ENCODE peak calls at places on chromosomes 16 and 17, in seven cellular contexts. C is thoracic aorta, W is GM23338, F is prostate gland, B is nephron progenitor cell, T is brain microvascular endothelial cell, P is GM13977. M is an unnamed sample.

GRCh38 chr17:8109669-8110455 is 8.5 kb downstream of the ALOXE3 start:
- DNase-seq in P (peak), C (no peak), W (peak), B (peak), F (peak), T (no peak), M (peak)

GRCh38 chr17:40399185-40399584 is 18.5 kb downstream of the TOP2A start:
- DNase-seq in T (peak), W (peak), F (no peak), C (no peak), P (no peak), B (no peak), M (peak)

GRCh38 chr16:67504190-67505021 is 21.1 kb upstream of the AGRP start:
- DNase-seq in W (no peak), F (no peak), P (peak), T (no peak), C (no peak), B (no peak), M (no peak)

GRCh38 chr16:26710475-26710874 is 356.3 kb upstream of the C16orf82 start:
- DNase-seq in W (no peak), B (no peak), C (no peak), P (no peak), F (no peak), T (no peak), M (no peak)

GRCh38 chr17:5877948-5878347 is 192.2 kb upstream of the WSCD1 start:
- DNase-seq in F (peak), W (no peak), C (peak), B (no peak), P (no peak), T (no peak), M (peak)

GRCh38 chr17:39551879-39552278 is 55.8 kb downstream of the NEUROD2 start:
- DNase-seq in P (no peak), T (peak), C (no peak), W (no peak), F (no peak), B (no peak), M (peak)

GRCh38 chr17:48618366-48618896 is 3.3 kb upstream of the HOXB8 start:
- DNase-seq in T (peak), P (peak), F (peak), B (peak), W (peak), C (peak), M (peak)

GRCh38 chr17:13837417-13837816 is 231.9 kb upstream of the COX10 start:
- DNase-seq in T (no peak), P (no peak), C (no peak), F (no peak), W (no peak), B (no peak), M (no peak)

GRCh38 chr16:73669535-73670274 is 621.8 kb upstream of the ZFHX3 start:
- DNase-seq in W (no peak), B (no peak), C (no peak), P (no peak), F (no peak), T (no peak), M (no peak)

GRCh38 chr17:42458497-42459255 is at the start of gene ATP6V0A1:
- DNase-seq in T (peak), P (peak), B (peak), W (peak), F (peak), C (peak), M (peak)

GRCh38 chr17:42459983-42460300 is 1.3 kb downstream of the ATP6V0A1 start:
- DNase-seq in B (peak), F (no peak), W (no peak), P (peak), T (peak), C (no peak), M (peak)

GRCh38 chr17:42460371-42460770 is 1.7 kb downstream of the ATP6V0A1 start:
- DNase-seq in C (no peak), T (no peak), W (no peak), B (no peak), P (no peak), F (no peak), M (no peak)

GRCh38 chr17:42457107-42457787 is 1.4 kb upstream of the ATP6V0A1 start:
- DNase-seq in T (no peak), C (no peak), B (no peak), W (no peak), P (no peak), F (no peak), M (no peak)

DNA sequence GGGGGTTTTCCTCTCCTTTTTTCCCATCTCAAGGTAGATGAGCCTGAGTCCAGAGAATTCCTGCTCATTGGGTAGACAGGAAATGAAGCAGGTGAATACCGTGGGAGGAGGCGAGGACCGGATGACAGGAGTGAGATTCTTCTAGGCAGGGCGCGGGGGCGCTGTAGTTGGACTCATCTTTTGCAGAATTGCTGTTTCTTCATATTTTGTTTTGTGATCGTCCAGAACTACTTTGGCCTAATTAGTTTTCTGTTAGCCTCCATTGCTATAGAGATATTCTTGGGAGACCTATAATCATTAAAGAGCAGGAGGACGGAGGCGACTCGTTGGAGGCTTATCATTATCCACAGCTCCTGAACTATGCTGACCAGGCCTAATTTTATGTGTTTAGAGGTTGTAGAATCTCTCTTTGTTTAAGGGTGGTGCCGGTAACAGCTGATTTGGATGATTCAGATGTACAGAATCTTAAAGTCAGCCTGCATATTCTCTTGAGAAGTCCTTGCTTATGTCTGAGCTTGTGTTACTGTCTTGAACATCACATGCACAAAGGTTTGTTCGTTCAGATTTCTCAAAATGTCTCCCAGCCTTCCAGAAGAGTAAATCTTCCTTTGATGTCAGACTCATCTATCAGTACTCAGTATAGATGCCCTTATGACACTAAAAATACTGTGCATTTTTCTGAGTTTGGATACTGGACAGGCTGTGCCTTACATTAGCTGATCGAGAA is 741 bp downstream of the ATP6V0A1 start:
- DNase-seq in W (peak), P (peak), C (no peak), B (peak), F (peak), T (peak), M (peak)
- TF ChIP-seq CTCF in W (peak), P (peak), C (peak), B (no peak), F (no peak), T (peak), M (peak)

GRCh38 chr16:35431829-35432663 is 1972.6 kb downstream of the TP53TG3F start:
- DNase-seq in P (no peak), W (peak), B (no peak), T (no peak), C (no peak), F (no peak), M (no peak)
- TF ChIP-seq CTCF in P (peak), W (peak), B (peak), T (peak), C (peak), F (peak), M (peak)

GRCh38 chr16:69145658-69146057 is 13.2 kb downstream of the UTP4 start:
- DNase-seq in P (no peak), W (no peak), F (no peak), T (no peak), C (no peak), B (no peak), M (no peak)

DNA sequence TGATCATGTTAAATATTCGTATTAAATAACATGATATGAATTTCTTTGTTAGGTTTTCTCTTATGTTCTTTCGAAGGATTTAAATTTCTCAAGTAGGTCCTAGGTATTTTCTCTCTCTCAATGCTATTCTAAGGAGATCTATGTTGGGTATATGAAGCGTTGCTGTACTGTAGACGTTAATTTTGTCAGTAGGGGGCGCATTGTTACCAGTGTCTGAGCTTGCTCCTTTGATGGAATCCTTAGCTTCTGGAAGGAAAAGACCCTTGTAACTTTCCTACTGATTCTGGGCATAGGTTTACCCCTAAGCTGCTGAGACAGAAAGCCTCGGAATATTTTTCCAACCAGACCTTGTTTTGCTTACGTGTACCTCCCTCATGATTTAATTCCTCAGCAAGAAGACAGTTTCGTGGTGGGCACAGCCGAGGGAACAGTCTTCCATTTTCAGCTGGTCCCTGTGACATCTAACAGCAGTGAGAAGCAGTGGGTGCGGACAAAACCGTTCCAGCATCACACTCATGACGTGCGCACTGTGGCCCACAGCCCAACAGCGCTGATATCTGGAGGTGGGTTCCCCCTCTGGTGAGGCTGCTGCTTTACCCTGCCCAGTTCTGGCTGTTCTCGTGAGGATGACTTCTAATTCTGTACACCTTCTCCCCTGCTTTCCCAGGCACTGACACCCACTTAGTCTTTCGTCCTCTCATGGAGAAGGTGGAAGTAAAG is 17.9 kb downstream of the UTP4 start:
- DNase-seq in F (peak), C (peak), W (peak), T (peak), B (peak), P (peak), M (peak)
- TF ChIP-seq CTCF in F (peak), C (peak), W (peak), T (peak), B (peak), P (peak), M (peak)

DNA sequence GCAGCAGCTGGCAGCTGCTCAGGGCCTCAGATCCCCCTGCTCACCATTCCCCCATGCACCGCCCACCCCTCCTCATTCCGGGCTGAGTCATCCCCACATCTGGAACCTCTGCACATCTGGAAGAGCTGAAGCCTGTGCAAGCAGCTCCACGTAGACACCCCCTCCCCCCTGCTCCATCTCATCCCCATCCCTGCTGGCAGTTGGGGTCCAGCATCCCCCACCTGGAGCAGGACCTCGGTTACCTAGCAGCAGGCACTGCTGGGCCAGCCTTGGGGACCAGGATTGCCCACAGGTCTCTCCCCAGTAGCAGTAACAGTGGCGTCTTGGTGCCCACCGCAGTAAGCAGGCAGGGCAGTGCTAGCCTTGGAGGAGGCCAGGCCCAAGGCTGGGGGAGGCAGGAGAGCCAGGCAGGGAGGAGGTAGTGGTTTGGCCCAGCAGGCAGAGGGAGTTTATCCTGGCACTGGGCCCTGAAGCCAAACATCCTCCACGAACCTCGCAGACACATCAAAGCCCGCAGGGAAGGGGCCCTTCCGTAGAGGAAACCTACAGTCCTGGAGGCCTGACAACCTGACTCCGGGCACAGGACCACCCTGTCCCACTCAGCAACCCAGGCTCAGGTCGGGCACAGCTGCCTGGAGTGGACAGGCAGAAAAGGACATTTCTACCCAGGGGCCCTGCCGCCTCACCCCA is 7.7 kb upstream of the TMEM92 start:
- DNase-seq in F (peak), C (no peak), P (peak), B (no peak), T (peak), W (no peak), M (peak)
- TF ChIP-seq CTCF in F (no peak), C (peak), P (no peak), B (no peak), T (peak), W (no peak), M (no peak)

GRCh38 chr17:65797809-65798208 is 236.4 kb upstream of the AXIN2 start:
- DNase-seq in C (no peak), W (peak), B (peak), P (no peak), T (no peak), F (no peak), M (no peak)
- TF ChIP-seq CTCF in C (no peak), W (peak), B (no peak), P (peak), T (peak), F (no peak), M (no peak)

GRCh38 chr17:44565866-44566443 is 8.7 kb downstream of the FZD2 start:
- DNase-seq in C (no peak), P (no peak), W (peak), F (no peak), B (no peak), T (no peak), M (no peak)
- TF ChIP-seq CTCF in C (no peak), P (peak), W (peak), F (no peak), B (peak), T (peak), M (peak)

DNA sequence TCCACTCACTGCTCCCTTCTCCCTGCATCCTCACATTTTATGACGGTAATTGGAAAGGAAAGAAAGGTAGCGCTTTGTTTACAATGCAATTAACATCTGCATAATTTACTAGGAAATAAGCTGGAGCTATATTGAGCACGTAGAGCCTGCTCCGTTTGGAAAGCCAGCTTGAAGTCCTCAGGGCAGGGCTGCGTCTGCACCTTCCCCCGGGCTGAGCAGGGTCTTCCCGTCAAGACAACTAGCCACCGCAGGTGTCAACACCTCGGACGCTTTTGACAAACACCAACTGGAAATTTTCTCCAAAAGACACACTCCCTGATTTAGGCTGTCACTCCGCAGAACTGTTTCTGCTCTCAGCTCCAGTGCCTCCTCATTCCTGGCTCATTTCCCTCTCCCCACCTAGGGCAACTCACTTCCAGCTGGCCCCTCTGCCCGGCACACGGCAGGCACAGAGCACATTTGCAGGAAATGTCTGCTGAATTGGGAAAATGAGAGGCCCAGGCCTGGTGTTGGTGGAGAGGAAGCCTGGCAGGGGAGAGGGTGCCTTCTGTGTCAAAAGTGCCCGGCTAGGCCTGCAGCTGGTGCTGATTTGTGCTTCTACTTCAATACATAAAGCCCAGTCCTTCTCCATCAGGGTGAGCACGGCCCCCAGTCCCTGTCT is 170.3 kb downstream of the MAF start:
- DNase-seq in T (no peak), C (no peak), F (no peak), P (no peak), W (no peak), B (no peak), M (no peak)
- TF ChIP-seq CTCF in T (no peak), C (no peak), F (no peak), P (no peak), W (no peak), B (no peak), M (no peak)

GRCh38 chr17:75183999-75184884 is 1.5 kb upstream of the SUMO2 start:
- DNase-seq in P (no peak), F (no peak), T (no peak), C (no peak), W (no peak), B (no peak), M (no peak)
- TF ChIP-seq CTCF in P (no peak), F (no peak), T (no peak), C (no peak), W (no peak), B (no peak), M (no peak)

GRCh38 chr17:37221865-37222264 is 153.9 kb upstream of the C17orf78 start:
- DNase-seq in W (no peak), B (no peak), F (no peak), T (no peak), P (no peak), C (no peak), M (no peak)
- TF ChIP-seq CTCF in W (no peak), B (no peak), F (no peak), T (peak), P (no peak), C (no peak), M (peak)

M was measured in foreskin fibroblast.